ENCODE peak calls at places on chromosomes 3 and 15, in ten cellular contexts. K is naive thymus-derived CD8-positive, alpha-beta T cell; W is heart left ventricle; A is activated CD8-positive, alpha-beta memory T cell treated with anti-CD3 and anti-CD28 coated beads, Interleukin-2, amount 10 ng/mL, durations not matched to agents 7 days and 5 days; H is thoracic aorta; L is stimulated activated naive CD8-positive, alpha-beta T cell treated with anti-CD3 and anti-CD28 coated beads, Interleukin-15, amount 100 ng/mL, for 72 hours; C is sciatic nerve; I is IMR-90; P is natural killer cell; O is right lobe of liver. B is an unnamed sample.

GRCh38 chr15:73601449-73602425 is 31.5 kb downstream of the NPTN start:
- ATAC-seq in C (peak), L (no peak), O (peak), P (no peak), K (no peak), A (no peak), W (peak), I (peak), H (no peak), B (no peak)

GRCh38 chr3:64824281-64824980 is 136.6 kb upstream of the ADAMTS9 start:
- ATAC-seq in K (no peak), H (no peak), C (no peak), O (no peak), I (no peak), L (no peak), W (no peak), P (no peak), A (no peak), B (no peak)

GRCh38 chr3:31249555-31249954 is 283.2 kb upstream of the STT3B start:
- ATAC-seq in I (no peak), K (no peak), O (no peak), W (no peak), P (no peak), C (no peak), L (peak), H (no peak), A (no peak), B (no peak)

GRCh38 chr3:87227835-87228144 is 681 bp downstream of the CHMP2B start:
- ATAC-seq in I (peak), K (no peak), A (no peak), C (no peak), H (no peak), L (no peak), W (no peak), O (no peak), P (no peak), B (no peak)

GRCh38 chr3:30289324-30289723 is 317.1 kb upstream of the TGFBR2 start:
- ATAC-seq in L (peak), K (no peak), P (peak), W (peak), H (no peak), C (no peak), I (no peak), A (peak), O (peak), B (no peak)

GRCh38 chr3:184647405-184647936 is 64.4 kb downstream of the MAGEF1 start:
- ATAC-seq in K (no peak), P (no peak), L (no peak), A (no peak), I (no peak), O (no peak), W (no peak), C (no peak), H (no peak), B (no peak)

GRCh38 chr3:153260681-153261080 is 98.7 kb downstream of the RAP2B start:
- ATAC-seq in H (no peak), L (no peak), I (no peak), W (no peak), P (no peak), O (peak), K (no peak), A (no peak), C (no peak), B (no peak)

GRCh38 chr15:65101891-65102708 is 12.9 kb downstream of the UBAP1L start:
- ATAC-seq in W (no peak), K (no peak), I (peak), P (no peak), A (no peak), H (peak), O (peak), L (peak), C (peak), B (peak)

GRCh38 chr15:65952425-65953053 is 83.2 kb downstream of the RAB11A start:
- ATAC-seq in A (no peak), C (no peak), O (no peak), W (peak), K (no peak), H (no peak), I (peak), P (no peak), L (no peak), B (no peak)

GRCh38 chr3:188212308-188212969 is 58.5 kb downstream of the LPP start:
- ATAC-seq in O (peak), I (peak), K (no peak), H (peak), A (no peak), C (peak), W (no peak), L (no peak), P (no peak), B (no peak)

GRCh38 chr3:11306815-11307589 is 34.8 kb downstream of the ATG7 start:
- ATAC-seq in P (peak), C (peak), L (peak), A (peak), O (peak), H (no peak), W (no peak), I (no peak), K (peak), B (no peak)

GRCh38 chr15:72992733-72993321 is 59.4 kb upstream of the NEO1 start:
- ATAC-seq in W (peak), L (no peak), C (peak), H (no peak), P (no peak), A (no peak), O (no peak), I (no peak), K (no peak), B (no peak)

B was measured in stimulated activated memory B cell treated with anti-CD40 and anti-IgM and Interleukin-4, amounts not matched to agents 10 μg/mL and 1 μg/mL and 100 μg/mL, for 72 hours.